ENCODE peak calls at places on chromosomes 6 and 20, in ten cellular contexts. X is right atrium auricular region, W is cardiac muscle cell, A is body of pancreas, N is transverse colon, S is breast epithelium, I is adrenal gland, O is neural progenitor cell, L is fibroblast of lung, M is HCT116. E is an unnamed sample. For H3K4me1, the result is how much of the 10 kb centered on the place peaks cover.

GRCh38 chr6:47061631-47062300 is 19.6 kb upstream of the ADGRF1 start:
- DNase-seq in X (no peak), W (peak), A (no peak), N (peak), S (no peak), I (peak), O (no peak), L (peak), M (no peak), E (no peak)

GRCh38 chr20:8874437-8874836 is 194.4 kb upstream of the PLCB4 start:
- DNase-seq in X (no peak), W (peak), A (no peak), N (no peak), S (no peak), I (no peak), O (no peak), L (no peak), M (no peak), E (no peak)

GRCh38 chr20:63520594-63520938 is at the start of gene PPDPF:
- DNase-seq in X (peak), W (peak), A (peak), N (peak), S (peak), I (peak), O (no peak), L (peak), M (no peak), E (peak)

GRCh38 chr6:169858935-169859351 is 107.5 kb downstream of the ERMARD start:
- DNase-seq in X (no peak), W (no peak), A (no peak), N (no peak), S (peak), I (no peak), O (no peak), L (no peak), M (no peak), E (no peak)

GRCh38 chr6:105981002-105981887 is 104.9 kb upstream of the PRDM1 start:
- DNase-seq in X (no peak), W (no peak), A (no peak), N (peak), S (no peak), I (no peak), O (peak), L (peak), M (no peak), E (no peak)

GRCh38 chr6:87539554-87539953 is 50.2 kb downstream of the RARS2 start:
- DNase-seq in X (no peak), W (no peak), A (no peak), N (no peak), S (no peak), I (no peak), O (no peak), L (no peak), M (no peak), E (no peak)

GRCh38 chr6:127818149-127818548 is 82.7 kb downstream of the THEMIS start:
- DNase-seq in X (no peak), W (no peak), A (no peak), N (no peak), S (no peak), I (no peak), O (no peak), L (no peak), M (no peak), E (no peak)

GRCh38 chr6:137033828-137034227 is 10.9 kb downstream of the IL20RA start:
- DNase-seq in X (no peak), W (no peak), A (no peak), N (no peak), S (no peak), I (no peak), O (no peak), L (peak), M (no peak), E (no peak)

GRCh38 chr20:9218412-9219001 is 149.6 kb downstream of the PLCB4 start:
- DNase-seq in X (no peak), W (peak), A (no peak), N (no peak), S (no peak), I (peak), O (no peak), L (peak), M (no peak), E (no peak)

GRCh38 chr6:22631101-22631500 is 61.7 kb downstream of the HDGFL1 start:
- DNase-seq in X (no peak), W (peak), A (no peak), N (no peak), S (no peak), I (no peak), O (peak), L (peak), M (no peak), E (no peak)

GRCh38 chr20:36569847-36570429 is 3.5 kb upstream of the TGIF2 start:
- DNase-seq in X (no peak), W (peak), A (no peak), N (no peak), S (no peak), I (no peak), O (no peak), L (peak), M (no peak), E (no peak)

GRCh38 chr6:23584134-23584763 is 541.8 kb upstream of the NRSN1 start:
- DNase-seq in X (no peak), W (peak), A (no peak), N (peak), S (no peak), I (no peak), O (no peak), L (peak), M (no peak), E (no peak)

GRCh38 chr6:83474309-83474708 is 38.0 kb upstream of the PRSS35 start:
- DNase-seq in X (no peak), W (peak), A (no peak), N (peak), S (no peak), I (peak), O (no peak), L (peak), M (no peak), E (no peak)

GRCh38 chr6:164856138-164856537 is 453.3 kb downstream of the C6orf118 start:
- DNase-seq in X (no peak), W (no peak), A (no peak), N (no peak), S (no peak), I (no peak), O (peak), L (no peak), M (no peak), E (no peak)

GRCh38 chr20:37081717-37082289 is 14.0 kb downstream of the RBL1 start:
- DNase-seq in X (no peak), W (peak), A (no peak), N (peak), S (no peak), I (peak), O (peak), L (no peak), M (no peak), E (no peak)

GRCh38 chr20:8287328-8287727 is 155.3 kb downstream of the PLCB1 start:
- DNase-seq in X (no peak), W (no peak), A (no peak), N (no peak), S (no peak), I (no peak), O (no peak), L (no peak), M (no peak), E (no peak)

GRCh38 chr6:45818655-45819054 is 197.0 kb downstream of the CLIC5 start:
- DNase-seq in X (no peak), W (no peak), A (no peak), N (no peak), S (no peak), I (no peak), O (no peak), L (no peak), M (no peak), E (no peak)

GRCh38 chr6:24827162-24827561 is 28.4 kb upstream of the ARMH2 start:
- DNase-seq in X (no peak), W (no peak), A (peak), N (no peak), S (no peak), I (no peak), O (peak), L (no peak), M (no peak), E (no peak)

GRCh38 chr20:63441136-63441776 is 31.2 kb downstream of the KCNQ2 start:
- DNase-seq in X (no peak), W (no peak), A (no peak), N (no peak), S (no peak), I (no peak), O (no peak), L (no peak), M (no peak), E (no peak)

GRCh38 chr6:18241208-18241836 is 23.0 kb downstream of the DEK start:
- DNase-seq in X (no peak), W (no peak), A (no peak), N (no peak), S (no peak), I (no peak), O (no peak), L (peak), M (peak), E (no peak)

GRCh38 chr20:37344506-37345338 is 1.2 kb upstream of the SRC start:
- DNase-seq in X (no peak), W (no peak), A (peak), N (peak), S (no peak), I (no peak), O (no peak), L (no peak), M (no peak), E (no peak)

GRCh38 chr20:46901638-46902037 is 7.0 kb downstream of the EYA2 start:
- DNase-seq in X (no peak), W (no peak), A (no peak), N (no peak), S (no peak), I (no peak), O (no peak), L (no peak), M (no peak), E (no peak)

GRCh38 chr6:110232456-110232855 is 52.2 kb downstream of the CDC40 start:
- DNase-seq in X (no peak), W (peak), A (no peak), N (no peak), S (no peak), I (no peak), O (no peak), L (peak), M (no peak), E (no peak)

GRCh38 chr20:23147964-23148720 is 62.0 kb upstream of the CD93 start:
- DNase-seq in X (peak), W (peak), A (no peak), N (no peak), S (no peak), I (peak), O (no peak), L (peak), M (peak), E (peak)

GRCh38 chr6:87396595-87397392 is 11.0 kb upstream of the CFAP206 start:
- DNase-seq in X (no peak), W (no peak), A (no peak), N (no peak), S (no peak), I (no peak), O (no peak), L (no peak), M (no peak), E (no peak)

GRCh38 chr20:32612831-32613595 is 27.9 kb upstream of the NOL4L start:
- DNase-seq in X (no peak), W (no peak), A (no peak), N (no peak), S (no peak), I (no peak), O (peak), L (no peak), M (no peak), E (no peak)

GRCh38 chr20:7859371-7859802 is 80.9 kb downstream of the HAO1 start:
- DNase-seq in X (no peak), W (peak), A (peak), N (no peak), S (no peak), I (peak), O (peak), L (peak), M (no peak), E (no peak)

GRCh38 chr20:41123636-41124035 is 13.7 kb upstream of the PLCG1 start:
- DNase-seq in X (no peak), W (no peak), A (no peak), N (no peak), S (no peak), I (no peak), O (no peak), L (no peak), M (no peak), E (no peak)

GRCh38 chr6:134502614-134503541 is 185.0 kb upstream of the SGK1 start:
- DNase-seq in X (no peak), W (no peak), A (no peak), N (peak), S (no peak), I (no peak), O (no peak), L (no peak), M (no peak), E (no peak)

GRCh38 chr20:49276201-49276894 is 1.5 kb downstream of the ZNFX1 start:
- DNase-seq in X (no peak), W (peak), A (no peak), N (peak), S (no peak), I (peak), O (no peak), L (peak), M (no peak), E (no peak)

GRCh38 chr20:13771853-13772453 is 12.8 kb downstream of the ESF1 start:
- DNase-seq in X (no peak), W (peak), A (no peak), N (no peak), S (no peak), I (no peak), O (peak), L (peak), M (no peak), E (no peak)

GRCh38 chr20:21529863-21530262 is 16.0 kb upstream of the NKX2-2 start:
- DNase-seq in X (no peak), W (no peak), A (no peak), N (no peak), S (no peak), I (no peak), O (peak), L (no peak), M (peak), E (no peak)

GRCh38 chr6:106599440-106599839 is 29.9 kb downstream of the RTN4IP1 start:
- DNase-seq in X (no peak), W (no peak), A (no peak), N (no peak), S (no peak), I (no peak), O (no peak), L (no peak), M (no peak), E (no peak)

GRCh38 chr20:62195072-62195400 is 12.2 kb downstream of the MTG2 start:
- DNase-seq in X (no peak), W (no peak), A (no peak), N (no peak), S (no peak), I (no peak), O (no peak), L (no peak), M (no peak), E (no peak)

GRCh38 chr6:25012657-25013056 is 76.9 kb upstream of the RIPOR2 start:
- DNase-seq in X (no peak), W (peak), A (no peak), N (no peak), S (no peak), I (no peak), O (no peak), L (peak), M (no peak), E (no peak)

GRCh38 chr6:48630511-48630910 is 519.5 kb upstream of the PTCHD4 start:
- DNase-seq in X (no peak), W (no peak), A (no peak), N (no peak), S (no peak), I (no peak), O (no peak), L (no peak), M (no peak), E (no peak)

GRCh38 chr6:121319112-121319553 is 15.1 kb downstream of the TBC1D32 start:
- DNase-seq in X (no peak), W (peak), A (no peak), N (no peak), S (no peak), I (no peak), O (peak), L (peak), M (no peak), E (no peak)

GRCh38 chr20:61953789-61954125 is 111.9 kb downstream of the TAF4 start:
- DNase-seq in X (no peak), W (no peak), A (peak), N (no peak), S (no peak), I (no peak), O (no peak), L (no peak), M (no peak), E (no peak)

GRCh38 chr20:63167026-63167917 is 48.7 kb downstream of the YTHDF1 start:
- DNase-seq in X (no peak), W (no peak), A (no peak), N (no peak), S (no peak), I (no peak), O (no peak), L (no peak), M (no peak), E (peak)

GRCh38 chr20:45878076-45878731 is 2.8 kb upstream of the ZSWIM1 start:
- DNase-seq in X (no peak), W (no peak), A (no peak), N (no peak), S (no peak), I (no peak), O (no peak), L (no peak), M (no peak), E (no peak)

GRCh38 chr6:30513451-30513850 is 24.1 kb downstream of the HLA-E start:
- DNase-seq in X (no peak), W (no peak), A (no peak), N (no peak), S (no peak), I (no peak), O (no peak), L (no peak), M (no peak), E (no peak)
- H3K4me1 ChIP-seq in X (under half), W (under half), A (under half), N (under half), S (under half), I (under half), O (under half), L (under half), M (under half), E (under half)

GRCh38 chr6:7484666-7485065 is 56.8 kb upstream of the DSP start:
- DNase-seq in X (no peak), W (no peak), A (no peak), N (no peak), S (no peak), I (no peak), O (no peak), L (no peak), M (no peak), E (no peak)
- H3K27ac ChIP-seq in X (no peak), W (no peak), A (no peak), N (no peak), S (no peak), I (no peak), O (no peak), L (no peak), M (no peak), E (no peak)

GRCh38 chr6:1013656-1014430 is 298.1 kb upstream of the FOXQ1 start:
- DNase-seq in X (no peak), W (no peak), A (no peak), N (no peak), S (no peak), I (no peak), O (no peak), L (no peak), M (no peak), E (no peak)

GRCh38 chr6:1020133-1020532 is 291.8 kb upstream of the FOXQ1 start:
- DNase-seq in X (peak), W (no peak), A (no peak), N (no peak), S (no peak), I (no peak), O (no peak), L (no peak), M (no peak), E (no peak)

GRCh38 chr6:1016329-1017302 is 295.3 kb upstream of the FOXQ1 start:
- DNase-seq in X (peak), W (no peak), A (peak), N (no peak), S (no peak), I (no peak), O (no peak), L (no peak), M (no peak), E (no peak)

GRCh38 chr6:1014431-1014807 is 297.5 kb upstream of the FOXQ1 start:
- DNase-seq in X (no peak), W (no peak), A (no peak), N (no peak), S (no peak), I (no peak), O (no peak), L (no peak), M (no peak), E (no peak)

GRCh38 chr6:1015819-1016218 is 296.1 kb upstream of the FOXQ1 start:
- DNase-seq in X (no peak), W (no peak), A (peak), N (no peak), S (no peak), I (no peak), O (peak), L (no peak), M (no peak), E (no peak)
- TF ChIP-seq CTCF in X (no peak), W (no peak), A (no peak), N (no peak), S (no peak), I (no peak), O (peak), L (peak), M (peak), E (no peak)

GRCh38 chr20:17650301-17650761 is 31.7 kb downstream of the RRBP1 start:
- DNase-seq in X (no peak), W (no peak), A (peak), N (no peak), S (no peak), I (no peak), O (no peak), L (no peak), M (no peak), E (no peak)
- H3K4me1 ChIP-seq in X (under half), W (under half), A (half or more), N (half or more), S (under half), I (under half), O (under half), L (under half), M (under half), E (half or more)

DNA sequence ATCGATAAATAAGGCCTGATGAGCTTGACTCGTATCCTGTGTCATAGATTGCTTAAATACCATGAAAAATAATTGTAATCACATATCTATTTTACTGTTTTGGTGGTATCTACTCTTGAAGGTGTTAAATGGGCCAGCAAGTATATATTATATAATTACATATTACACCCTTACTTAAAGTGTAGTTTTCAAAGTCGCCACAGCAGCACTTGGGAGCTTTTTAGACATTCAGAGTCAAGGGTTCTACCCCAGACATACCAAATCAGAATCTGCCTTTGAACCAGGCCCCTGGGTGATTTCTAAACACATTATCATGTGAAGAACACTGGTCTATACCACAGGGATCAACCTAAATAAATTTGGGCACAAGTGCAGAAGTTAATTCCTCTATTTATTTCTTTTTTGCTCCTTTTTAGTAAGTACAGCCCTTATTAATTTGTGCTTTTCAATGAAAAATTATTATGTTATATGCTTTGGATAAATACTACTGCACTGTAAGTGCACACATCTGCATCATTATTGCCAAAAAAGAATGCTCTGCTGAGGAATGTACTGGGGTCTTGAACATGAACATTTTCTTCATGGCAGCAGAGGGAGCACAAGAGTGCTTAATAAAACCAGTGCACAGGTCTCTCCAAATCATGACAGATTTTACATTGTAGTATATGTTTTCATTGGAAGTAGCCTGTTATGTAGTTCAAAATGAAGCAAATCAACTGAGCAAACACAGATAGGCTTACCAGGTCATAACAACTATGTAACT is 3.1 kb upstream of the ATXN1 start:
- DNase-seq in X (no peak), W (peak), A (no peak), N (no peak), S (no peak), I (no peak), O (no peak), L (peak), M (no peak), E (no peak)
- H3K27ac ChIP-seq in X (peak), W (no peak), A (no peak), N (peak), S (no peak), I (no peak), O (no peak), L (no peak), M (no peak), E (no peak)

DNA sequence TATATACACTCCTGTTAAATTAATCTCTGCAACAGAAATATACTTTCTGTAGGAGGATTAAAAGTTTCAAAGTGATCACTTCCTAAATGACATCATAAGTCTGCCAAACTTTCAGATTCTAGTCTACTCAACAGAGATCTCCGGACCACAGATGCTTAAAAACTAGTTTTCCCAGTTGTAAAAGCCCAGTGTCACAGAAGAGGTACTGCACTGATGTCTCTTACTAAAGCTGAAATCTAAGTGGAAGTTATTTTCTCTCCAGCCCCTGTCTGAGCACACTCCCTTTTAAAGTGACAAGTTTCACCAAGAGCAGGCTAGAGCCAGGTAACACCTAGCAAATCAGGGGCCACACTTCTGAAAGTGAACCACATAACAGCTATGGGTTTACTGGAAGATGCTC is 71.6 kb upstream of the DST start:
- DNase-seq in X (no peak), W (no peak), A (no peak), N (no peak), S (no peak), I (no peak), O (no peak), L (peak), M (no peak), E (no peak)
- TF ChIP-seq CTCF in X (no peak), W (no peak), A (no peak), N (no peak), S (no peak), I (no peak), O (no peak), L (no peak), M (no peak), E (no peak)